ENCODE peak calls at places on chromosome 10, in eight cellular contexts. H, X, Q, Y, V, Z, W and M are unnamed samples.

GRCh38 chr10:31145986-31146385 is 114.3 kb upstream of the ZNF438 start:
- DNase-seq in Z (no peak), X (no peak), W (no peak), V (no peak), Y (peak), Q (no peak), H (no peak), M (no peak)

GRCh38 chr10:131177431-131178327 is 133.8 kb downstream of the TCERG1L start:
- DNase-seq in V (no peak), W (no peak), H (no peak), Y (no peak), X (no peak), Q (no peak), Z (no peak), M (no peak)

GRCh38 chr10:98253499-98253898 is 14.5 kb downstream of the LOXL4 start:
- DNase-seq in W (no peak), X (no peak), Z (no peak), V (no peak), Y (no peak), H (no peak), Q (no peak), M (no peak)

GRCh38 chr10:110646417-110647135 is 2.4 kb downstream of the RBM20 start:
- DNase-seq in W (no peak), V (no peak), H (peak), Z (no peak), Y (peak), Q (no peak), X (no peak), M (no peak)

GRCh38 chr10:124824507-124824906 is 22.9 kb downstream of the ABRAXAS2 start:
- DNase-seq in Y (no peak), V (no peak), W (no peak), Z (no peak), Q (no peak), X (no peak), H (no peak), M (no peak)

GRCh38 chr10:132293416-132294195 is 14.1 kb downstream of the STK32C start:
- DNase-seq in W (peak), Q (no peak), V (no peak), H (peak), Z (no peak), Y (no peak), X (no peak), M (no peak)

GRCh38 chr10:70115948-70116682 is 16.5 kb downstream of the AIFM2 start:
- DNase-seq in Q (peak), X (peak), V (peak), Z (peak), W (no peak), Y (no peak), H (peak), M (peak)

GRCh38 chr10:124150807-124151417 is 57.5 kb upstream of the CHST15 start:
- DNase-seq in W (no peak), Y (no peak), X (no peak), H (no peak), V (no peak), Z (no peak), Q (no peak), M (no peak)

GRCh38 chr10:1166101-1166827 is 110.1 kb downstream of the WDR37 start:
- DNase-seq in W (no peak), Q (no peak), V (no peak), Z (no peak), X (no peak), H (no peak), Y (no peak), M (no peak)

GRCh38 chr10:68981074-68981473 is 7.5 kb upstream of the KIFBP start:
- DNase-seq in Z (no peak), Y (no peak), Q (no peak), V (no peak), H (no peak), W (no peak), X (no peak), M (no peak)

GRCh38 chr10:72564596-72564995 is 61.3 kb downstream of the MICU1 start:
- DNase-seq in V (peak), Y (no peak), Z (peak), H (no peak), X (no peak), Q (no peak), W (no peak), M (no peak)

GRCh38 chr10:114663631-114664030 is 5.6 kb upstream of the ABLIM1 start:
- DNase-seq in V (no peak), Y (no peak), X (no peak), W (no peak), Z (peak), H (no peak), Q (no peak), M (no peak)

GRCh38 chr10:33193057-33193866 is 141.2 kb downstream of the NRP1 start:
- DNase-seq in W (peak), H (peak), Y (no peak), V (peak), Q (peak), Z (peak), X (peak), M (peak)

GRCh38 chr10:12432402-12433189 is 83.2 kb downstream of the CAMK1D start:
- DNase-seq in X (peak), V (no peak), Z (no peak), Q (no peak), W (no peak), Y (no peak), H (no peak), M (no peak)

GRCh38 chr10:114683162-114683561 is 25.1 kb upstream of the ABLIM1 start:
- DNase-seq in Q (no peak), H (no peak), X (no peak), Y (no peak), Z (peak), W (no peak), V (no peak), M (no peak)

GRCh38 chr10:7558036-7558435 is 108.7 kb downstream of the ITIH5 start:
- DNase-seq in Y (no peak), W (no peak), Q (no peak), H (no peak), V (no peak), Z (no peak), X (no peak), M (no peak)

GRCh38 chr10:10307551-10307950 is 710.1 kb upstream of the CELF2 start:
- DNase-seq in Y (no peak), X (no peak), V (no peak), Q (no peak), W (no peak), Z (no peak), H (no peak), M (no peak)

GRCh38 chr10:82206831-82207230 is 331.8 kb downstream of the NRG3 start:
- DNase-seq in V (no peak), Y (no peak), Z (peak), Q (no peak), H (no peak), W (no peak), X (no peak), M (no peak)

GRCh38 chr10:93629636-93630291 is 17.4 kb downstream of the PDE6C start:
- DNase-seq in Q (no peak), Y (peak), Z (no peak), V (no peak), W (no peak), X (no peak), H (no peak), M (no peak)

GRCh38 chr10:119206603-119207366 is 586 bp upstream of the GRK5 start:
- DNase-seq in X (peak), W (peak), Q (peak), Z (peak), H (peak), Y (peak), V (peak), M (no peak)

GRCh38 chr10:110170142-110170887 is 37.1 kb upstream of the MXI1 start:
- DNase-seq in Y (peak), Q (no peak), Z (no peak), V (no peak), W (no peak), H (no peak), X (no peak), M (no peak)

GRCh38 chr10:20891338-20891714 is 5.8 kb downstream of the NEBL start:
- DNase-seq in X (no peak), Z (peak), Y (no peak), W (no peak), V (no peak), H (no peak), Q (no peak), M (no peak)

GRCh38 chr10:43140414-43140813 is 2.2 kb downstream of the CSGALNACT2 start:
- DNase-seq in Q (peak), Y (no peak), V (peak), X (peak), W (no peak), H (no peak), Z (peak), M (peak)

GRCh38 chr10:17219024-17219423 is 9.0 kb upstream of the VIM start:
- DNase-seq in Q (no peak), H (no peak), W (no peak), V (peak), X (no peak), Z (peak), Y (no peak), M (no peak)

GRCh38 chr10:6108631-6109443 is 20.0 kb downstream of the RBM17 start:
- DNase-seq in W (no peak), V (peak), Z (peak), H (no peak), X (peak), Y (no peak), Q (peak), M (peak)

GRCh38 chr10:106608101-106608500 is 556.4 kb downstream of the SORCS1 start:
- DNase-seq in X (no peak), Q (no peak), Y (no peak), Z (peak), H (no peak), V (peak), W (no peak), M (no peak)

GRCh38 chr10:14880201-14880600 is 1.5 kb downstream of the SUV39H2 start:
- DNase-seq in V (no peak), X (no peak), H (no peak), Q (no peak), Z (peak), Y (no peak), W (no peak), M (no peak)

GRCh38 chr10:130111848-130112180 is 1.2 kb upstream of the C10orf143 start:
- DNase-seq in W (no peak), Y (no peak), H (no peak), X (no peak), V (no peak), Z (no peak), Q (no peak), M (peak)

GRCh38 chr10:79137826-79138225 is 69.1 kb downstream of the ZMIZ1 start:
- DNase-seq in W (no peak), V (peak), Q (peak), Z (peak), H (no peak), X (no peak), Y (no peak), M (peak)

GRCh38 chr10:29617880-29618340 is 16.9 kb downstream of the SVIL start:
- DNase-seq in Y (no peak), V (no peak), H (peak), Q (no peak), X (no peak), W (no peak), Z (no peak), M (no peak)

GRCh38 chr10:49299816-49300139 is 808 bp downstream of the C10orf71 start:
- DNase-seq in V (no peak), H (no peak), Y (no peak), Q (no peak), Z (no peak), W (no peak), X (no peak), M (no peak)

GRCh38 chr10:74859546-74859945 is 33.1 kb downstream of the KAT6B start:
- DNase-seq in V (no peak), Y (no peak), H (no peak), W (no peak), Q (no peak), Z (no peak), X (no peak), M (no peak)

GRCh38 chr10:113712755-113713154 is 33.0 kb downstream of the CASP7 start:
- DNase-seq in Z (no peak), W (no peak), V (no peak), Q (no peak), H (no peak), Y (no peak), X (no peak), M (no peak)

GRCh38 chr10:3902809-3903410 is 117.9 kb upstream of the KLF6 start:
- DNase-seq in H (no peak), Y (no peak), V (peak), W (no peak), X (no peak), Q (no peak), Z (peak), M (no peak)

DNA sequence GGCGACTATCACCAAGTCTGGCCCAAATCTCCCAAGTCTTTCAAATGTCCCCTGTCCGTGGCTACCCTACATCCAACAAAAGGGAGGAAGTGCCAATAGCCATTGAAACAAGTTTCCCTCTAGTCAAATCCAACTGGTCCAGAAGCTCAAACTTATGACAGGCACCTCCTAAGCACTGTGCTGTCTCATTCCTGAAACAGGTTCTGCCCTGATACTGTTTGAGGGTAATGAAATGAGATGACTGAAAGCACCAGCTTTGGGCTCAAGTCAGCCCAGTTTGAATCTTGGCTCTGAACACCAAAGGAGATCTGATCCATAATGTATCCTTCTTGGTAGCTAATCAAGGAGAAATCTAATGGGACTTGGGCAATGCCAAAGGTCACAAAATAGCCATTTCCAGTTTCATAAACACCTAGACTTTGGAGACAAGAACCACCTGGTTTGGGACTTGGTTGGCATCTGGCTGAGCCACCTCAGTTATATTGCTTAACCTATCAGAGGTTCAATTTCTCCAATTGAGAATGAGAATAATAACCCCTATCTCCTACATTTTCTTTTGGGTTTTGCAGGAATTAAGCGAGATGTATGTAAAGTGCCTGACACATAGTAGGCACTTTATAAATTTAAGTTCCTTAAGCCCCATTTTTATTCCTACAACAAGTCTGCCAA is 34.7 kb upstream of the ARID5B start:
- DNase-seq in Y (no peak), Q (no peak), X (no peak), Z (no peak), W (no peak), V (no peak), H (no peak), M (no peak)
- H3K4me3 ChIP-seq in Y (peak), Q (peak), X (no peak), Z (no peak), W (peak), V (no peak), H (no peak), M (no peak)

DNA sequence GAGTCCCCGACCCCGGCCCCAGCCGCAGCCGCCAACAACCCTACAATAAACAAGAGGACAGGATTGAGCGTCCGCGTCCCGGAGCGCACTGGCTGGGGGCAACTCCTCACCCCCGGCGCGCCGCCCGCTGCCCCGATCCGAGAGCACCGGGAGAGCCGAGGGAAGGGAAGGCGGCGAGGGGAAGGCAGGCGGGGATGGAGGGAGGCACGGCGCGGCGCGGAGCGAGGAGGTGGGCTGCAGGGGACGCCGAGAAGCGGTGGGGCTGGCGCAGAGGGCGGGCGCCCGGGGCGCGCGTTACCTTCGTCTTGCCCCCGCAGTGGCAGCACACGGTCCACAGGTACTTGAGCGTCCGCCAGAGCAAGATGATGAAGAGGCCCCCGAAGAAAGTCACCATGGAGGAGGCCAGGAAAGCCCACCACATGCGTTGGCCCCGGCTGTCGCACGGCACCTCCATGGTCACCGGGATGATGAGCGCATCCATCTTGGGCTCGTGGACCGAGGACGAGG is 588 bp downstream of the KCNMA1 start:
- DNase-seq in Z (peak), W (peak), H (peak), V (no peak), X (no peak), Y (no peak), Q (no peak), M (no peak)
- H3K4me3 ChIP-seq in Z (peak), W (peak), H (peak), V (peak), X (peak), Y (peak), Q (no peak), M (no peak)

GRCh38 chr10:102113956-102114857 is 6.0 kb downstream of the LDB1 start:
- DNase-seq in W (no peak), H (no peak), X (no peak), Z (peak), Q (no peak), V (no peak), Y (no peak), M (no peak)

GRCh38 chr10:102113261-102113955 is 6.8 kb downstream of the LDB1 start:
- DNase-seq in Y (no peak), H (no peak), Z (no peak), X (no peak), Q (no peak), V (no peak), W (no peak), M (no peak)

GRCh38 chr10:102111276-102111675 is 8.9 kb downstream of the LDB1 start:
- DNase-seq in Q (no peak), Y (no peak), V (no peak), W (no peak), H (no peak), Z (no peak), X (no peak), M (no peak)

GRCh38 chr10:102114861-102115618 is 5.1 kb downstream of the LDB1 start:
- DNase-seq in Q (peak), Y (peak), H (peak), W (peak), Z (peak), V (peak), X (peak), M (peak)

GRCh38 chr10:102112210-102112817 is 7.9 kb downstream of the LDB1 start:
- DNase-seq in W (no peak), X (no peak), Y (no peak), H (no peak), Z (no peak), Q (no peak), V (no peak), M (no peak)
- H3K4me3 ChIP-seq in W (no peak), X (no peak), Y (no peak), H (no peak), Z (peak), Q (peak), V (peak), M (no peak)

GRCh38 chr10:59037018-59037389 is 139.4 kb upstream of the PHYHIPL start:
- DNase-seq in H (no peak), V (no peak), W (no peak), Z (no peak), Q (no peak), X (no peak), Y (no peak), M (no peak)

GRCh38 chr10:59037506-59037905 is 138.9 kb upstream of the PHYHIPL start:
- DNase-seq in X (no peak), H (no peak), Y (no peak), W (no peak), Q (no peak), V (no peak), Z (no peak), M (no peak)

GRCh38 chr10:59033622-59034021 is 142.8 kb upstream of the PHYHIPL start:
- DNase-seq in V (no peak), Z (no peak), Y (no peak), H (no peak), W (no peak), Q (no peak), X (no peak), M (no peak)

DNA sequence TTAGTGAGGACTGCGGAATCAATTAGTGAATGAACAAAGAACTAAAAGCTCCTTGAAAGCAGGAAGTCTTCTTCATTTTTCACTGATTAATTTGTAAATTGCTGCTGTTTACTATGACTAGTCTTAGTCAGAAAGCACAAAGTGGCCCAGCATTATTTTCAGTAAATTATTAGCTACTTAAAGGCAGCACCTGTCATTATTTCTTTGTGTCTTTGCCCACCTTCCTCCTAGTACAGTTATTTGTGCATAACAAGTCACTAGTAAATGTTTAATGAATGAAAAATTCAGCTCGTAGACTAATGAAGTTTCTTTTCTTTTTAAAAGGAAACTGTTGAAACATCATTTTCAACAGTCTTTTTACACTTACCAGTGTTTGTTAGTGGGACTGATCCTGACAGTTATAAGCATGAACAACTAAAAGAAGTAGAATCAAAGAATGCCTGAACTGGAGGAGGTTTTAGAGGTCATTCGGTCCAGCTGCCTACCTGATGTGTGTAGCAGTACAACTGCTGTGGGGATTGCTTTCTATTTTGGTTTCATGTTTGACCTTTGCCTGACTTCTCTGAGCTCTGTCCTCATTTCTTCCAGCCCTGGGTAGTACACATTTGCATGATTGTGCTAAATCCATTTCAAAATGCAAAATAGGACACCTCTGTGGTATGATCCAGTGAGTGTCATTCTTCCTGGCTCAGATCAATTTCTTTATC is 140.0 kb upstream of the PHYHIPL start:
- DNase-seq in Z (no peak), H (no peak), Y (no peak), W (no peak), Q (no peak), X (peak), V (no peak), M (no peak)
- H3K4me3 ChIP-seq in Z (no peak), H (no peak), Y (no peak), W (no peak), Q (no peak), X (no peak), V (no peak), M (no peak)

DNA sequence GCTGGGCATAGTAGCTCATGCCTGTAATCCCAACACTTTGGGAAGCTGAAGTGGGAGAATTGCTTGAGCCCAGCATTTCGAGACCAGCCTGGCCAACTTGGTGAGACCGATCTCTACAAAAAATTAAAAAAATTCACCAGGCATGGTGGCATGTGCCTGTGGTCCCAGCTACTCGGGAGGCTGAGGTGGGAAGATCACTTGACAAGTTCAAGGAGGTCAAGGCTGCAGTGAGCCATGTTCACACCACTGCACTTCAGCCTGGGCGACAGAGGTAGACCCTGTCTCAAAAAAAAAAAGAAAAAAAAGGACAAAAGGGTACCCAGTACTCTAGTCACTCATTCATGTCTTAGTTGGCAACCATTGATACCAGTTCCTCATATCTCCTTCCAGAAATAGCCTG is 5.3 kb downstream of the ABCC2 start:
- DNase-seq in Y (no peak), X (no peak), Z (no peak), H (no peak), W (no peak), Q (no peak), V (no peak), M (no peak)
- H3K4me3 ChIP-seq in Y (no peak), X (no peak), Z (no peak), H (no peak), W (no peak), Q (no peak), V (no peak), M (no peak)